ENCODE peak calls at places on chromosomes 3 and 15, in six cellular contexts. One of them, this sample, is unnamed.

GRCh38 chr3:25007974-25008658 is 419.9 kb upstream of the RARB start:
- DNase-seq in HepG2: no peak
- DNase-seq in GM12878: peak; percentile 15
- DNase-seq in K562: no peak
- DNase-seq in endothelial cell of umbilical vein: peak; percentile 4
- DNase-seq in A549: no peak
- DNase-seq in this sample: no peak

GRCh38 chr3:74663178-74663577 is 48.7 kb upstream of the CNTN3 start:
- DNase-seq in K562: no peak
- DNase-seq in endothelial cell of umbilical vein: no peak
- DNase-seq in A549: no peak
- DNase-seq in GM12878: no peak
- DNase-seq in HepG2: no peak
- DNase-seq in this sample: no peak

GRCh38 chr3:40719660-40720287 is 195.0 kb downstream of the ZNF621 start:
- DNase-seq in A549: no peak
- DNase-seq in HepG2: peak; percentile 59
- DNase-seq in endothelial cell of umbilical vein: no peak
- DNase-seq in K562: peak; percentile 71
- DNase-seq in GM12878: no peak
- DNase-seq in this sample: peak; percentile 16

GRCh38 chr3:20417390-20417789 is 231.4 kb upstream of the SGO1 start:
- DNase-seq in HepG2: no peak
- DNase-seq in A549: no peak
- DNase-seq in endothelial cell of umbilical vein: no peak
- DNase-seq in GM12878: no peak
- DNase-seq in K562: no peak
- DNase-seq in this sample: no peak

GRCh38 chr3:23888617-23889228 is 28.1 kb downstream of the NKIRAS1 start:
- DNase-seq in HepG2: peak; percentile 22
- DNase-seq in GM12878: no peak
- DNase-seq in endothelial cell of umbilical vein: peak; percentile 79
- DNase-seq in K562: peak; percentile 58
- DNase-seq in A549: no peak
- DNase-seq in this sample: peak; percentile 49

GRCh38 chr3:53139833-53140574 is 9.8 kb upstream of the RFT1 start:
- DNase-seq in endothelial cell of umbilical vein: no peak
- DNase-seq in A549: no peak
- DNase-seq in HepG2: no peak
- DNase-seq in GM12878: no peak
- DNase-seq in K562: no peak
- DNase-seq in this sample: no peak

GRCh38 chr3:115961390-115961789 is 338.1 kb downstream of the GAP43 start:
- DNase-seq in K562: no peak
- DNase-seq in GM12878: no peak
- DNase-seq in endothelial cell of umbilical vein: no peak
- DNase-seq in A549: no peak
- DNase-seq in HepG2: no peak
- DNase-seq in this sample: no peak

GRCh38 chr3:122358633-122359032 is 24.4 kb downstream of the MIX23 start:
- DNase-seq in A549: no peak
- DNase-seq in GM12878: no peak
- DNase-seq in endothelial cell of umbilical vein: no peak
- DNase-seq in HepG2: no peak
- DNase-seq in K562: no peak
- DNase-seq in this sample: no peak

GRCh38 chr3:171564723-171565122 is 104.5 kb upstream of the TNIK start:
- DNase-seq in K562: no peak
- DNase-seq in A549: no peak
- DNase-seq in HepG2: no peak
- DNase-seq in endothelial cell of umbilical vein: peak; percentile 24
- DNase-seq in GM12878: no peak
- DNase-seq in this sample: peak; percentile 33

GRCh38 chr15:27095809-27096580 is 125.0 kb downstream of the GABRG3 start:
- DNase-seq in endothelial cell of umbilical vein: no peak
- DNase-seq in GM12878: no peak
- DNase-seq in A549: no peak
- DNase-seq in K562: no peak
- DNase-seq in HepG2: no peak
- DNase-seq in this sample: no peak

GRCh38 chr15:51267047-51267713 is 71.2 kb downstream of the CYP19A1 start:
- DNase-seq in GM12878: no peak
- DNase-seq in K562: no peak
- DNase-seq in endothelial cell of umbilical vein: no peak
- DNase-seq in HepG2: no peak
- DNase-seq in A549: no peak
- DNase-seq in this sample: peak; percentile 22

GRCh38 chr15:60130398-60130797 is 126.3 kb downstream of the FOXB1 start:
- DNase-seq in endothelial cell of umbilical vein: no peak
- DNase-seq in GM12878: no peak
- DNase-seq in A549: no peak
- DNase-seq in K562: no peak
- DNase-seq in HepG2: no peak
- DNase-seq in this sample: no peak

GRCh38 chr15:60125334-60125733 is 121.2 kb downstream of the FOXB1 start:
- DNase-seq in GM12878: no peak
- DNase-seq in A549: no peak
- DNase-seq in HepG2: no peak
- DNase-seq in K562: no peak
- DNase-seq in endothelial cell of umbilical vein: no peak
- DNase-seq in this sample: no peak

GRCh38 chr15:60128710-60129109 is 124.6 kb downstream of the FOXB1 start:
- DNase-seq in endothelial cell of umbilical vein: no peak
- DNase-seq in K562: no peak
- DNase-seq in A549: no peak
- DNase-seq in GM12878: no peak
- DNase-seq in HepG2: no peak
- DNase-seq in this sample: no peak

GRCh38 chr15:60126661-60127060 is 122.5 kb downstream of the FOXB1 start:
- DNase-seq in HepG2: no peak
- DNase-seq in GM12878: no peak
- DNase-seq in A549: no peak
- DNase-seq in endothelial cell of umbilical vein: no peak
- DNase-seq in K562: no peak
- DNase-seq in this sample: no peak

GRCh38 chr15:60128000-60128376 is 123.9 kb downstream of the FOXB1 start:
- DNase-seq in A549: no peak
- DNase-seq in HepG2: no peak
- DNase-seq in GM12878: no peak
- DNase-seq in endothelial cell of umbilical vein: no peak
- DNase-seq in K562: no peak
- DNase-seq in this sample: no peak
- TF ChIP-seq MAX in A549: no peak
- TF ChIP-seq MAX in HepG2: no peak
- TF ChIP-seq MAX in GM12878: no peak
- TF ChIP-seq MAX in endothelial cell of umbilical vein: no peak
- TF ChIP-seq MAX in K562: no peak
- TF ChIP-seq MAX in this sample: no peak

GRCh38 chr3:153285982-153286381 is 124.0 kb downstream of the RAP2B start:
- DNase-seq in K562: no peak
- DNase-seq in A549: no peak
- DNase-seq in endothelial cell of umbilical vein: no peak
- DNase-seq in GM12878: no peak
- DNase-seq in HepG2: no peak
- DNase-seq in this sample: peak; percentile 15

GRCh38 chr3:153289334-153289808 is 127.3 kb downstream of the RAP2B start:
- DNase-seq in A549: no peak
- DNase-seq in K562: peak; percentile 80
- DNase-seq in GM12878: no peak
- DNase-seq in HepG2: no peak
- DNase-seq in endothelial cell of umbilical vein: no peak
- DNase-seq in this sample: peak; percentile 74

GRCh38 chr3:153284282-153284938 is 122.4 kb downstream of the RAP2B start:
- DNase-seq in K562: peak; percentile 67
- DNase-seq in A549: peak; percentile 49
- DNase-seq in endothelial cell of umbilical vein: peak; percentile 73
- DNase-seq in GM12878: peak; percentile 12
- DNase-seq in HepG2: peak; percentile 10
- DNase-seq in this sample: peak; percentile 84

GRCh38 chr3:153287017-153287416 is 125.0 kb downstream of the RAP2B start:
- DNase-seq in K562: no peak
- DNase-seq in GM12878: no peak
- DNase-seq in endothelial cell of umbilical vein: no peak
- DNase-seq in HepG2: no peak
- DNase-seq in A549: no peak
- DNase-seq in this sample: no peak

DNA sequence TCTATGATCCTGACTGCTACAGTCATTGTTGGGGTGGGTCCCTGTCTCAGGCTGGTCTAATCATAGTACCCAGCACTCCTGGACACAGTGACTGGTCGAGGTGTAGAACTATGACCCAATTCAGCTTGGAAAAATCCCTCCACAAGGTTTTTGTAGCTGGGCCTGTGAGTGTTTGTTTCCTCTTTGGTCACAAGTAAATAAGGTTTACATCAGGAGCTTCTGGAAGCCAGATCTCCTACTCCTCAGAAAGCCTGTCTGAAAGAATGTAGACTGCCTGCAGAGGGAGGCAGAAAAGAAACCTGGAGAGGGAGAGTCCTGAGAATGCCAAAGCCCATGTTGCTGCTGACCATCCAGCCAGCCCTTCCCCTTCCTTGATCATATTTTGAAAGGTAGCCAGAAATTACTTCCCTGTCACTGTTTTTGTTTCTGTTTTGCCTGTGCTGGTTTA is 123.2 kb downstream of the RAP2B start:
- DNase-seq in endothelial cell of umbilical vein: peak; percentile 29
- DNase-seq in K562: peak; percentile 39
- DNase-seq in GM12878: no peak
- DNase-seq in A549: no peak
- DNase-seq in HepG2: no peak
- DNase-seq in this sample: peak; percentile 16
- TF ChIP-seq CTCF in endothelial cell of umbilical vein: no peak
- TF ChIP-seq CTCF in K562: no peak
- TF ChIP-seq CTCF in GM12878: no peak
- TF ChIP-seq CTCF in A549: no peak
- TF ChIP-seq CTCF in HepG2: no peak
- TF ChIP-seq CTCF in this sample: no peak

GRCh38 chr3:9582332-9582731 is 28.7 kb upstream of the LHFPL4 start:
- DNase-seq in GM12878: no peak
- DNase-seq in HepG2: no peak
- DNase-seq in A549: no peak
- DNase-seq in K562: no peak
- DNase-seq in endothelial cell of umbilical vein: no peak
- DNase-seq in this sample: no peak
- TF ChIP-seq MYC in GM12878: no peak
- TF ChIP-seq MYC in HepG2: no peak
- TF ChIP-seq MYC in A549: no peak
- TF ChIP-seq MYC in K562: no peak
- TF ChIP-seq MYC in endothelial cell of umbilical vein: no peak
- TF ChIP-seq MYC in this sample: no peak

GRCh38 chr15:74869372-74869725 is 3.8 kb downstream of the SCAMP2 start:
- DNase-seq in GM12878: no peak
- DNase-seq in HepG2: no peak
- DNase-seq in A549: no peak
- DNase-seq in K562: no peak
- DNase-seq in endothelial cell of umbilical vein: no peak
- DNase-seq in this sample: no peak
- TF ChIP-seq MAX in GM12878: no peak
- TF ChIP-seq MAX in HepG2: no peak
- TF ChIP-seq MAX in A549: no peak
- TF ChIP-seq MAX in K562: no peak
- TF ChIP-seq MAX in endothelial cell of umbilical vein: no peak
- TF ChIP-seq MAX in this sample: no peak

This sample was measured in NB4.